ENCODE peak calls at places on chromosome 21, in eight cellular contexts. P, R, H, S, X, C, M and D are unnamed samples.

GRCh38 chr21:36347962-36348328 is 27.9 kb downstream of the MORC3 start:
- DNase-seq in X (no peak), M (no peak), H (no peak), R (no peak), S (no peak), C (no peak), P (no peak), D (no peak)

GRCh38 chr21:45511007-45511406 is 31.2 kb downstream of the SLC19A1 start:
- DNase-seq in R (no peak), X (no peak), S (no peak), M (peak), C (peak), H (peak), P (no peak), D (no peak)

GRCh38 chr21:44793269-44794030 is 8.2 kb downstream of the UBE2G2 start:
- DNase-seq in C (peak), S (peak), R (peak), P (no peak), M (no peak), H (no peak), X (peak), D (peak)

GRCh38 chr21:45244799-45245340 is 42.8 kb downstream of the POFUT2 start:
- DNase-seq in X (no peak), M (no peak), R (no peak), C (no peak), S (no peak), H (no peak), P (no peak), D (no peak)

GRCh38 chr21:24896735-24897124 is 710.6 kb downstream of the MRPL39 start:
- DNase-seq in S (no peak), C (no peak), H (no peak), X (no peak), R (no peak), P (no peak), M (no peak), D (no peak)

GRCh38 chr21:16509466-16509865 is 779.7 kb downstream of the USP25 start:
- DNase-seq in P (no peak), M (no peak), H (no peak), R (peak), S (no peak), X (no peak), C (no peak), D (no peak)

GRCh38 chr21:17786219-17787181 is 32.7 kb downstream of the C21orf91 start:
- DNase-seq in X (no peak), M (no peak), P (no peak), C (no peak), S (no peak), R (no peak), H (no peak), D (no peak)

GRCh38 chr21:14403681-14404318 is 20.9 kb upstream of the HSPA13 start:
- DNase-seq in P (no peak), H (no peak), S (peak), X (no peak), R (peak), M (no peak), C (no peak), D (no peak)

GRCh38 chr21:43904316-43904925 is 39.4 kb downstream of the AGPAT3 start:
- DNase-seq in S (no peak), H (peak), R (no peak), P (no peak), X (no peak), M (no peak), C (no peak), D (no peak)

GRCh38 chr21:38831526-38832467 is 26.1 kb downstream of the ETS2 start:
- DNase-seq in C (peak), P (no peak), X (peak), R (peak), H (peak), S (peak), M (peak), D (no peak)

GRCh38 chr21:33433425-33434114 is 30.4 kb downstream of the IFNGR2 start:
- DNase-seq in R (no peak), X (no peak), H (peak), M (no peak), C (peak), P (no peak), S (peak), D (no peak)

GRCh38 chr21:18477059-18477458 is 73.5 kb upstream of the TMPRSS15 start:
- DNase-seq in M (no peak), X (no peak), R (no peak), C (no peak), P (no peak), S (no peak), H (no peak), D (no peak)

GRCh38 chr21:33042812-33043211 is 17.1 kb downstream of the OLIG2 start:
- DNase-seq in S (no peak), C (no peak), P (no peak), X (no peak), M (no peak), H (no peak), R (peak), D (no peak)

GRCh38 chr21:28226563-28226962 is 766.1 kb downstream of the LTN1 start:
- DNase-seq in S (no peak), M (no peak), P (no peak), H (no peak), X (no peak), C (no peak), R (no peak), D (no peak)

GRCh38 chr21:38352536-38353219 is 95.9 kb downstream of the KCNJ15 start:
- DNase-seq in M (peak), H (peak), X (peak), P (no peak), R (peak), S (peak), C (peak), D (peak)

GRCh38 chr21:21715286-21715969 is 717.2 kb downstream of the NCAM2 start:
- DNase-seq in M (no peak), P (no peak), X (no peak), C (no peak), H (no peak), S (no peak), R (peak), D (no peak)

GRCh38 chr21:45990741-45991605 is 9.4 kb downstream of the COL6A1 start:
- DNase-seq in C (peak), S (no peak), X (peak), H (no peak), M (peak), P (peak), R (no peak), D (peak)

GRCh38 chr21:16587671-16588379 is 858.0 kb downstream of the USP25 start:
- DNase-seq in X (no peak), C (peak), H (no peak), P (no peak), R (peak), S (no peak), M (no peak), D (no peak)

GRCh38 chr21:26550357-26550756 is 22.7 kb downstream of the CYYR1 start:
- DNase-seq in H (no peak), C (no peak), M (no peak), P (no peak), S (no peak), X (no peak), R (no peak), D (no peak)

GRCh38 chr21:15514073-15514946 is 215.5 kb upstream of the USP25 start:
- DNase-seq in P (no peak), R (no peak), M (no peak), C (no peak), S (peak), X (no peak), H (no peak), D (no peak)

GRCh38 chr21:38367646-38368045 is 110.9 kb downstream of the KCNJ15 start:
- DNase-seq in C (no peak), R (no peak), P (no peak), H (no peak), X (no peak), M (no peak), S (no peak), D (no peak)

GRCh38 chr21:34227386-34227852 is 136.4 kb upstream of the KCNE2 start:
- DNase-seq in S (no peak), R (peak), P (no peak), X (no peak), M (no peak), H (no peak), C (no peak), D (no peak)

GRCh38 chr21:26394341-26394740 is 178.7 kb downstream of the CYYR1 start:
- DNase-seq in C (no peak), R (no peak), H (no peak), X (no peak), P (no peak), S (no peak), M (no peak), D (no peak)

GRCh38 chr21:27329255-27329851 is 362.5 kb upstream of the ADAMTS5 start:
- DNase-seq in C (no peak), S (no peak), P (no peak), H (no peak), R (peak), M (no peak), X (no peak), D (no peak)

GRCh38 chr21:36461918-36462486 is 17.9 kb downstream of the CLDN14 start:
- DNase-seq in R (no peak), M (no peak), C (no peak), S (no peak), H (peak), P (no peak), X (no peak), D (no peak)

GRCh38 chr21:15966651-15967050 is 236.9 kb downstream of the USP25 start:
- DNase-seq in C (no peak), H (no peak), R (no peak), P (no peak), S (no peak), M (no peak), X (no peak), D (no peak)

GRCh38 chr21:18244721-18245486 is at the start of gene CHODL:
- DNase-seq in X (no peak), C (peak), H (peak), M (no peak), R (no peak), S (no peak), P (no peak), D (peak)

GRCh38 chr21:35637431-35637830 is 422.9 kb downstream of the SETD4 start:
- DNase-seq in C (peak), S (no peak), M (no peak), X (no peak), R (peak), H (peak), P (no peak), D (no peak)

GRCh38 chr21:44959376-44960091 is 19.7 kb downstream of the SLX9 start:
- DNase-seq in M (no peak), S (no peak), P (no peak), C (no peak), R (no peak), H (peak), X (no peak), D (no peak)

GRCh38 chr21:38804617-38805281 is 980 bp upstream of the ETS2 start:
- DNase-seq in R (no peak), S (peak), M (peak), X (peak), H (peak), P (peak), C (peak), D (peak)

GRCh38 chr21:17270234-17270633 is 242.6 kb upstream of the CXADR start:
- DNase-seq in C (peak), P (no peak), S (no peak), X (no peak), M (no peak), R (peak), H (no peak), D (no peak)

GRCh38 chr21:32426592-32427051 is 14.1 kb downstream of the EVA1C start:
- DNase-seq in P (no peak), H (no peak), X (no peak), R (peak), C (no peak), S (no peak), M (no peak), D (no peak)

GRCh38 chr21:44012474-44013379 is 618 bp downstream of the TRAPPC10 start:
- DNase-seq in C (peak), P (peak), M (peak), H (peak), S (peak), R (peak), X (peak), D (peak)

GRCh38 chr21:34606621-34607020 is 8.3 kb downstream of the RCAN1 start:
- DNase-seq in C (no peak), M (no peak), P (no peak), X (no peak), R (no peak), S (no peak), H (no peak), D (no peak)

GRCh38 chr21:45202889-45203288 is 84.8 kb downstream of the POFUT2 start:
- DNase-seq in X (no peak), C (no peak), H (no peak), M (no peak), S (no peak), R (no peak), P (no peak), D (no peak)

GRCh38 chr21:34762761-34763160 is 94.0 kb downstream of the CLIC6 start:
- DNase-seq in X (no peak), P (no peak), C (no peak), M (no peak), R (peak), H (no peak), S (no peak), D (no peak)

GRCh38 chr21:34802180-34802899 is 133.5 kb downstream of the CLIC6 start:
- DNase-seq in R (no peak), M (peak), C (no peak), P (no peak), S (no peak), X (no peak), H (no peak), D (no peak)

GRCh38 chr21:43665879-43666278 is 6.5 kb downstream of the RRP1B start:
- DNase-seq in C (no peak), M (no peak), P (no peak), R (no peak), S (no peak), X (no peak), H (no peak), D (no peak)

GRCh38 chr21:29671728-29672127 is 268.1 kb downstream of the GRIK1 start:
- DNase-seq in P (no peak), S (no peak), M (no peak), C (no peak), X (no peak), R (no peak), H (no peak), D (no peak)
- TF ChIP-seq CTCF in P (no peak), S (peak), M (no peak), C (no peak), X (no peak), R (peak), H (no peak), D (no peak)

DNA sequence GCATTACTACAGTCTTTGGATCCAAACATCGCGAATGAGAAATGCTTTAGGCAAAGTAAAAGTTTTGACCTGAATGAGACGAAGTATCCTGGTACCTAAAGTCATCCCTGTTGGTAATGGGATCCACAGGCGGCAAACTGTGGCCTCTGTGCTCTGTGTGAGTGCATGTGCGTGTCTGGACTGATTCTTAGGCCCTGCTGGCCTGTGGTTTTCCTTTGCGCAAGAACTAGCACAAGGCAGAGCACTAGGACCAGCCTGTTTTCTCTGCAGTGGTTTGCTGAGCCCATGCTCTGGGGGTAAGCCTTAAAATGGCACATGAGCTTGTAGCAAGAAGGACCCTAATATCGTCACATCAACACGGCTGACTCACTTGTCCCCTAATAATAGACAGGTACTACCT is 251.2 kb downstream of the DSCAM start:
- DNase-seq in M (no peak), R (no peak), P (no peak), X (no peak), C (no peak), H (no peak), S (no peak), D (no peak)
- TF ChIP-seq CTCF in M (no peak), R (no peak), P (no peak), X (no peak), C (no peak), H (no peak), S (no peak), D (no peak)

GRCh38 chr21:42125571-42126544 is 54.7 kb downstream of the UMODL1 start:
- DNase-seq in P (no peak), S (no peak), R (peak), X (no peak), H (no peak), C (no peak), M (no peak), D (no peak)
- TF ChIP-seq CTCF in P (no peak), S (no peak), R (peak), X (no peak), H (no peak), C (no peak), M (no peak), D (peak)

DNA sequence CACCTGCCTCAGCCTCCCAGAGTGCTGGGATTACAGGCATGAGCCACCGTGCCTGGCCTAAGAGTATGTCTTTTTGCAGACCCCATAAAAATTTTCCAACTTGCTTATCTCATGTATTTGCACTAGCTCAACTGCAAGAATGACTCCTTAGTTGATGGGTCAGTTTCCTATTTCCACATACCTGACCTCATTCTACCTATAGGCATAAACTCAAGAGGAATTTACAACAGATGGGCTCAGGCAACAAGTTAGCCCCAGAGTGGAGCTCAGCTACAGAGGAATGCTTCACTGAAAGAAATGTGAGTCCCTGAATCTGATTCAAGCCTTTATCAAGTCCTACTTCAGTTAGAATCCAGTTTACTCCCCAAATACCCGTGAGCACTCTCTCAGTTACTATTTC is 5.3 kb upstream of the SLC37A1 start:
- DNase-seq in C (no peak), P (no peak), X (no peak), M (no peak), S (no peak), R (no peak), H (no peak), D (no peak)
- TF ChIP-seq CTCF in C (no peak), P (no peak), X (no peak), M (no peak), S (no peak), R (no peak), H (no peak), D (no peak)